ENCODE peak calls at places on chromosomes 12 and 14, in seven cellular contexts. N, X, V, F, L, M and O are unnamed samples.

GRCh38 chr12:103013741-103014140 is 56.3 kb downstream of the ASCL1 start:
- DNase-seq in L (no peak), F (no peak), V (no peak), X (no peak), M (no peak), N (no peak), O (no peak)

GRCh38 chr12:81896771-81897170 is 137.6 kb upstream of the PPFIA2 start:
- DNase-seq in N (no peak), F (no peak), V (no peak), L (no peak), M (no peak), X (no peak), O (no peak)

GRCh38 chr14:59595071-59595470 is 18.5 kb upstream of the CCDC175 start:
- DNase-seq in L (no peak), X (no peak), F (no peak), N (no peak), M (no peak), V (no peak), O (no peak)

GRCh38 chr12:104740668-104741067 is 217.4 kb downstream of the SLC41A2 start:
- DNase-seq in M (no peak), N (no peak), F (no peak), L (peak), X (no peak), V (no peak), O (peak)

GRCh38 chr14:61528591-61529021 is 166.7 kb upstream of the HIF1A start:
- DNase-seq in M (no peak), L (no peak), N (no peak), X (no peak), F (no peak), V (peak), O (no peak)

GRCh38 chr12:2284321-2284813 is 231.6 kb downstream of the CACNA1C start:
- DNase-seq in N (no peak), X (no peak), M (no peak), F (no peak), V (peak), L (peak), O (peak)

GRCh38 chr12:26982866-26983265 is 31.3 kb downstream of the TM7SF3 start:
- DNase-seq in V (no peak), F (no peak), L (no peak), M (no peak), N (no peak), X (no peak), O (no peak)

GRCh38 chr12:123960856-123961255 is 11.8 kb downstream of the CCDC92 start:
- DNase-seq in N (no peak), L (no peak), V (no peak), M (no peak), X (no peak), F (no peak), O (no peak)

GRCh38 chr12:84763112-84763511 is 149.5 kb downstream of the SLC6A15 start:
- DNase-seq in N (no peak), V (peak), X (no peak), F (no peak), M (no peak), L (no peak), O (no peak)

GRCh38 chr14:39374846-39375245 is 57.4 kb downstream of the FBXO33 start:
- DNase-seq in V (peak), L (no peak), F (no peak), X (no peak), M (no peak), N (no peak), O (no peak)

GRCh38 chr14:72480465-72481243 is 413.2 kb downstream of the DPF3 start:
- DNase-seq in N (no peak), F (no peak), X (no peak), V (peak), L (no peak), M (no peak), O (no peak)

GRCh38 chr14:74348735-74349463 is 628 bp downstream of the VRTN start:
- DNase-seq in X (no peak), N (no peak), M (no peak), L (no peak), V (no peak), F (no peak), O (no peak)

GRCh38 chr14:80862983-80863382 is 78.6 kb downstream of the CEP128 start:
- DNase-seq in M (no peak), N (no peak), F (no peak), V (no peak), X (no peak), L (no peak), O (no peak)
- TF ChIP-seq CTCF in M (no peak), N (no peak), F (no peak), V (peak), X (no peak), L (no peak), O (no peak)

DNA sequence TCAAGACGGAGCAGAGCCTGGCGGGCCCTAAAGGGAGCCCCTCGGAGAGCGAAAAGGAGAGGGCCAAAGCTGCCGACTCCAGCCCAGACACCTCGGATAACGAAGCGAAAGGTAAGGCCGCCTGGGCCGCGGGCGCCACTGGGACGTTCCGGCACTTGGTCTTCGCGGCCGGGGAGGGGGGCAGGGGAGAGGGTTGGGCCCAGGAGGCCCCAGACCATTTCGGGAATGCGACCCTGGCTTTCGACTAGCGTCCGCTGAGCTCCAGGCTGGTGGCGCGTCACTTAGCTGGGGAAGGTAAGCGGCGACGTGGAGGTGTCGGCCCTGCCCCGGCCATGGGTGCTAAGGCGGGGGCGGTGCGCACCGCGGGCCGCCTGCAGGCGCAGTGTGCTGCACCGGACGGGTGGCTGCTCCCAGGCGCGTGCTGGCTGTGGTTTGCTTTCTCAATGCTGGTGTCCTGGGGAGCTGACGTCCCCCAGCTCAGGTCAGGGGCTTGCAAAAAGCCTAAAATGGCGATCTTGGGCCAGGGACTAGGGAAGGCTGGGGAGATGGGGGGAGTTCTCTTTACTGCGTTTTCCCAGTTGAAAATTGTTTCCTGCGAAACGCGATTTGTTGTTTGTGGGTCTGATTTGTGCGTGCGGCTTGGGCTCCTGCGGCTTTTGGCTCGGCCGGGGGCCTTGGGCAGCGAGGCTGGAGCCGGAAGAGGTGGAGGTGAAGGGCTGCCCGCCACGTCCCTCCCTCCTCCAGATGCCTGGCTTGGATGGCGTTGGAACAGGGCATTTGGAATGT is 1.1 kb downstream of the HOXC10 start:
- DNase-seq in V (no peak), N (no peak), X (no peak), M (no peak), L (no peak), F (no peak), O (no peak)
- TF ChIP-seq POLR2A in V (no peak), N (no peak), X (no peak), M (no peak), L (no peak), F (no peak), O (no peak)

GRCh38 chr12:56590237-56590830 is 39.8 kb downstream of the BAZ2A start:
- DNase-seq in V (peak), N (no peak), L (no peak), M (no peak), X (no peak), F (no peak), O (no peak)
- TF ChIP-seq CTCF in V (peak), N (peak), L (no peak), M (no peak), X (no peak), F (peak), O (no peak)

DNA sequence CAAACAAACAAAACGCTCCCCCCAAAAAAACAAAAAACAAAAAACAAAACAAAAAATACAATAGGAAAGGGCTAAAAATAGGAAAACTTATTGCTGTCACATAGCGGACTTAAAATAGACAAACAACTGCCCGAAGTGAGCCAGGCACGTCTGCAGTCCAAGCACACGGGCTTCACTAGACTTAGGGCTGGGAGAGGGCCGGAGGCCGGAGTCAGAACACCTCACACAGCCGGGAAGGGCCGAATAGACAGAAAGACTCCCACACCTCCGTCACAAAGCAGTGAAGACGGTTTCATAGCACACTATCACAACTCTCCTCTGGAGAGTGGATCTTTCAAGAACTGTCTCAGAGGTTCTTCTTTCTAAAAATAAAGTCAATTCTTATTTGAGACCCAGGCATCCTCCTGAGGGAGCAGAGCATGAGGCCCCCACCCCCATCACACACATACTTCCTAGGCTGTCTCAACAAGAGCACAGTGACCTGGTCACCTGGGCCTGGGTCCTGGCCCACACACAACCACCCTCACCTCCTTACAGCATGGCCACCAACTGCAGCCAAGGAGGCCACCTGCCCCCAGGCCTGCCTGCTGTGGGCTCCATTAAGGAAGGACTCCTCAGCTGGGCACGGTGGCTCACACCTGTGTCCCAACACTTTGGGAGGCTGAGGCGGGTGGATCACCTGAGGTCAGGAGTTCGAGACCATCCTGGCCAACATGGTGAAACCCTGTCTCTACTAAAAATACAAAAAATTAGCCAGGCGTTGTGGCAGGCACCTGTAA is 6.7 kb downstream of the BAG5 start:
- DNase-seq in F (no peak), V (no peak), M (no peak), X (no peak), L (peak), N (no peak), O (no peak)
- TF ChIP-seq POLR2A in F (no peak), V (no peak), M (no peak), X (no peak), L (no peak), N (no peak), O (no peak)

DNA sequence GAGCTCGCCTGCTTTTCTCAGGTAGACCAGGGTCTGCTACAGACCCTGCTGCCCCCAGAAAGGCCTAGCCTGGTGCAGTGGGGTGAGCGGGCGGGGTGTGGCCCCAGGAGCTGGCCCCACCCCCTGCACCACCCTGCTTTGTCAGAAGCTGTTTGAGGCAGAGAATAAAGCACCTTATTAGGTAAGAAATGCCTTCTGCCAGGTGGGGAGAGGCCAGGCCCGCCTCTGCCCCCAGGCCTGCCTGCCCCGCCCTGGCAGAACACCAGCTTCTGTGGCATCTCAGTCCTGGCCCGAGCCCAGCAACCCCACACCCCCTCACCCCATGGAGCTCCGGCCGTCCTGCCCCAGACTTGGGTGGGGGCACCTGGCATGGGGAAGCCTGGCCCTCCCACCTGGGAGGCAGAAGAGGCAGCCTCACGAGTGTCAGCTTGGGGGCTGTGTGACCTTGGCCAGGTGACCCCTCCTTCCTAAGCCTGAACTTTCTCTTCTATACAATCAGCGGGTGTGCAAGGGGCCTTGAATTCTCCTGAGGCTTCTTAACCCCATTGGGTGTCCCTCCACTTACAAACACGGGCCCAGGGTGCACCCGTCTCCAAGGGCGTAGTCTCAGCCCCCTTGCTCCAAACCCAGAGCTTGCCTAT is 43.2 kb downstream of the KRT80 start:
- DNase-seq in M (peak), V (no peak), X (no peak), L (peak), F (peak), N (peak), O (peak)
- TF ChIP-seq CTCF in M (no peak), V (no peak), X (no peak), L (no peak), F (no peak), N (no peak), O (no peak)

GRCh38 chr12:100200450-100201181 is at the start of gene ACTR6:
- DNase-seq in N (peak), V (peak), F (peak), L (peak), M (peak), X (peak), O (peak)
- TF ChIP-seq POLR2A in N (peak), V (peak), F (peak), L (peak), M (peak), X (no peak), O (no peak)